ENCODE peak calls at places on chromosomes 16 and 17, in ten cellular contexts. E, M, Q, N, T, O, G, K, V and S are unnamed samples.

GRCh38 chr16:67384778-67385510 is 8.4 kb downstream of the TPPP3 start:
- DNase-seq in E (no peak), M (no peak), Q (no peak), N (no peak), T (no peak), O (no peak), G (no peak), K (no peak), V (no peak), S (no peak)

GRCh38 chr17:42472709-42473521 is 14.2 kb downstream of the ATP6V0A1 start:
- DNase-seq in E (no peak), M (no peak), Q (no peak), N (no peak), T (no peak), O (no peak), G (no peak), K (no peak), V (no peak), S (no peak)

GRCh38 chr17:70029019-70029767 is 45.8 kb upstream of the KCNJ16 start:
- DNase-seq in E (peak; percentile 59), M (no peak), Q (no peak), N (no peak), T (no peak), O (peak; percentile 5), G (no peak), K (no peak), V (no peak), S (no peak)

GRCh38 chr16:52095466-52095865 is 451.5 kb downstream of the TOX3 start:
- DNase-seq in E (no peak), M (no peak), Q (no peak), N (no peak), T (no peak), O (no peak), G (no peak), K (no peak), V (no peak), S (no peak)

GRCh38 chr17:35116845-35117244 is 2.8 kb downstream of the RAD51D start:
- DNase-seq in E (no peak), M (no peak), Q (no peak), N (no peak), T (peak; percentile 21), O (peak; percentile 11), G (no peak), K (no peak), V (no peak), S (no peak)

GRCh38 chr16:9124444-9124843 is 33.0 kb downstream of the HAPSTR1 start:
- DNase-seq in E (peak; percentile 63), M (no peak), Q (no peak), N (no peak), T (no peak), O (no peak), G (no peak), K (no peak), V (no peak), S (no peak)

GRCh38 chr17:77783991-77784820 is 174.3 kb upstream of the TNRC6C start:
- DNase-seq in E (peak; percentile 86), M (no peak), Q (no peak), N (no peak), T (no peak), O (no peak), G (no peak), K (no peak), V (no peak), S (no peak)

GRCh38 chr17:79749156-79749815 is 18.5 kb downstream of the ENPP7 start:
- DNase-seq in E (no peak), M (no peak), Q (no peak), N (no peak), T (no peak), O (peak; percentile 38), G (no peak), K (no peak), V (no peak), S (no peak)

GRCh38 chr17:37726891-37727780 is 17.7 kb downstream of the HNF1B start:
- DNase-seq in E (no peak), M (no peak), Q (peak; percentile 70), N (no peak), T (no peak), O (peak; percentile 55), G (no peak), K (no peak), V (no peak), S (no peak)

GRCh38 chr17:37417852-37418251 is 11.2 kb downstream of the TADA2A start:
- DNase-seq in E (no peak), M (no peak), Q (no peak), N (no peak), T (no peak), O (no peak), G (no peak), K (no peak), V (no peak), S (no peak)

GRCh38 chr16:78866556-78866955 is 734.0 kb downstream of the MAF start:
- DNase-seq in E (no peak), M (no peak), Q (no peak), N (no peak), T (no peak), O (no peak), G (no peak), K (peak; percentile 16), V (no peak), S (no peak)

GRCh38 chr17:59365383-59365981 is 34.0 kb downstream of the YPEL2 start:
- DNase-seq in E (no peak), M (no peak), Q (no peak), N (peak; percentile 40), T (peak; percentile 89), O (peak; percentile 94), G (no peak), K (no peak), V (peak; percentile 88), S (peak; percentile 35)

GRCh38 chr17:59154721-59155438 is at the start of gene SKA2:
- DNase-seq in E (peak; percentile 96), M (peak; percentile 91), Q (peak; percentile 95), N (peak; percentile 98), T (peak; percentile 100), O (peak; percentile 99), G (peak; percentile 98), K (peak; percentile 96), V (no peak), S (peak; percentile 98)

GRCh38 chr17:56623383-56623782 is 29.9 kb downstream of the NOG start:
- DNase-seq in E (no peak), M (no peak), Q (no peak), N (no peak), T (no peak), O (no peak), G (no peak), K (no peak), V (no peak), S (no peak)

GRCh38 chr16:77496934-77497333 is 62.1 kb upstream of the ADAMTS18 start:
- DNase-seq in E (no peak), M (no peak), Q (no peak), N (no peak), T (no peak), O (no peak), G (no peak), K (no peak), V (no peak), S (no peak)

GRCh38 chr16:72937916-72938315 is 110.0 kb downstream of the ZFHX3 start:
- DNase-seq in E (peak; percentile 24), M (no peak), Q (no peak), N (no peak), T (no peak), O (no peak), G (no peak), K (no peak), V (no peak), S (no peak)

GRCh38 chr16:88914750-88915368 is 48.4 kb upstream of the PABPN1L start:
- DNase-seq in E (no peak), M (peak; percentile 52), Q (no peak), N (peak; percentile 69), T (no peak), O (no peak), G (no peak), K (peak; percentile 63), V (no peak), S (no peak)

GRCh38 chr16:30353438-30354129 is 1.5 kb downstream of the CD2BP2 start:
- DNase-seq in E (peak; percentile 74), M (peak; percentile 3), Q (no peak), N (no peak), T (no peak), O (no peak), G (no peak), K (no peak), V (no peak), S (no peak)
- H3K4me3 ChIP-seq in E (peak overlapping the region; percentile 90), M (no peak overlapping the region), Q (no peak overlapping the region), N (peak overlapping the region; percentile 68), T (no peak overlapping the region), O (peak overlapping the region; percentile 84), G (peak overlapping the region; percentile 98), K (peak overlapping the region; percentile 93), V (no peak overlapping the region), S (peak overlapping the region; percentile 96)

GRCh38 chr17:1000597-1001490 is 3.9 kb downstream of the TIMM22 start:
- DNase-seq in E (no peak), M (no peak), Q (peak; percentile 31), N (peak; percentile 68), T (no peak), O (no peak), G (no peak), K (peak; percentile 56), V (peak; percentile 55), S (no peak)
- H3K36me3 ChIP-seq in E (no peaks in the 10 kb centered on the region), M (peaks cover 23% of the 10 kb centered on the region), Q (no peaks in the 10 kb centered on the region), N (peaks cover 73% of the 10 kb centered on the region), T (peaks cover 69% of the 10 kb centered on the region), O (no peaks in the 10 kb centered on the region), G (peaks cover 6% of the 10 kb centered on the region), K (peaks cover 52% of the 10 kb centered on the region), V (peaks cover 31% of the 10 kb centered on the region), S (peaks cover 23% of the 10 kb centered on the region)

GRCh38 chr16:49837673-49838360 is 18.1 kb downstream of the ZNF423 start:
- DNase-seq in E (no peak), M (no peak), Q (no peak), N (no peak), T (no peak), O (no peak), G (no peak), K (no peak), V (peak; percentile 34), S (no peak)

GRCh38 chr16:49839462-49839825 is 16.5 kb downstream of the ZNF423 start:
- DNase-seq in E (no peak), M (no peak), Q (no peak), N (no peak), T (no peak), O (no peak), G (no peak), K (no peak), V (no peak), S (no peak)

GRCh38 chr16:49836668-49837067 is 19.2 kb downstream of the ZNF423 start:
- DNase-seq in E (no peak), M (no peak), Q (no peak), N (no peak), T (no peak), O (no peak), G (no peak), K (no peak), V (no peak), S (no peak)

GRCh38 chr16:49838639-49839461 is 17.1 kb downstream of the ZNF423 start:
- DNase-seq in E (no peak), M (no peak), Q (no peak), N (no peak), T (no peak), O (peak; percentile 76), G (no peak), K (no peak), V (no peak), S (no peak)

GRCh38 chr16:49838361-49838638 is 17.6 kb downstream of the ZNF423 start:
- DNase-seq in E (no peak), M (no peak), Q (no peak), N (no peak), T (no peak), O (no peak), G (no peak), K (no peak), V (no peak), S (no peak)
- H3K4me3 ChIP-seq in E (peak overlapping the region; percentile 13), M (peak overlapping the region; percentile 14), Q (no peak overlapping the region), N (peak overlapping the region; percentile 49), T (no peak overlapping the region), O (peak overlapping the region; percentile 48), G (no peak overlapping the region), K (peak overlapping the region; percentile 57), V (no peak overlapping the region), S (no peak overlapping the region)

GRCh38 chr16:71670537-71670936 is 44.6 kb downstream of the MARVELD3 start:
- DNase-seq in E (no peak), M (no peak), Q (no peak), N (no peak), T (no peak), O (no peak), G (no peak), K (no peak), V (no peak), S (no peak)
- H3K36me3 ChIP-seq in E (no peaks in the 10 kb centered on the region), M (no peaks in the 10 kb centered on the region), Q (no peaks in the 10 kb centered on the region), N (peaks cover 94% of the 10 kb centered on the region), T (peaks cover 71% of the 10 kb centered on the region), O (no peaks in the 10 kb centered on the region), G (peaks cover 11% of the 10 kb centered on the region), K (peaks cover 83% of the 10 kb centered on the region), V (peaks cover 29% of the 10 kb centered on the region), S (peaks cover 26% of the 10 kb centered on the region)